ENCODE peak calls at places on chromosomes 6 and 20, in five cellular contexts. E, B, Y, T and O are unnamed samples.
A peak's percentile ranks its signal among the peaks of the same experiment; 100 is the strongest.

GRCh38 chr20:9228774-9229450 is 160.0 kb downstream of the PLCB4 start:
- DNase-seq in B (no peak), T (no peak), Y (no peak), E (no peak), O (no peak)

GRCh38 chr20:45017859-45018258 is 51.5 kb downstream of the STK4 start:
- DNase-seq in Y (no peak), B (no peak), T (no peak), E (no peak), O (no peak)

GRCh38 chr6:111750753-111751684 is 122.2 kb downstream of the FYN start:
- DNase-seq in B (peak; percentile 87), T (peak; percentile 92), Y (no peak), E (no peak), O (no peak)

GRCh38 chr20:59772373-59772705 is 161.1 kb downstream of the SYCP2 start:
- DNase-seq in Y (no peak), T (no peak), B (peak; percentile 26), E (no peak), O (no peak)

GRCh38 chr6:124131259-124131658 is 327.6 kb downstream of the NKAIN2 start:
- DNase-seq in B (no peak), T (no peak), Y (no peak), E (no peak), O (no peak)

GRCh38 chr6:47137073-47137472 is 94.9 kb upstream of the ADGRF1 start:
- DNase-seq in T (no peak), B (no peak), E (no peak), Y (no peak), O (no peak)

GRCh38 chr6:135748189-135748588 is 103.3 kb upstream of the PDE7B start:
- DNase-seq in E (no peak), Y (no peak), B (no peak), T (no peak), O (no peak)

GRCh38 chr20:8144282-8145245 is 12.5 kb downstream of the PLCB1 start:
- DNase-seq in B (peak; percentile 49), T (peak; percentile 8), Y (no peak), E (no peak), O (no peak)

GRCh38 chr6:84764332-84765049 is at the start of gene TBX18:
- DNase-seq in Y (peak; percentile 98), B (peak; percentile 87), E (peak; percentile 98), T (peak; percentile 98), O (peak; percentile 61)

GRCh38 chr6:159640722-159641482 is 52.1 kb downstream of the SOD2 start:
- DNase-seq in B (no peak), E (no peak), Y (no peak), T (no peak), O (no peak)

GRCh38 chr20:51608060-51608459 is 65.5 kb upstream of the NFATC2 start:
- DNase-seq in T (no peak), E (no peak), Y (no peak), B (no peak), O (no peak)

GRCh38 chr6:152316024-152316423 is 321.1 kb downstream of the SYNE1 start:
- DNase-seq in B (no peak), E (no peak), T (no peak), Y (peak; percentile 69), O (peak; percentile 52)

GRCh38 chr6:139581485-139581865 is 207.0 kb upstream of the CITED2 start:
- DNase-seq in Y (no peak), E (no peak), B (no peak), T (no peak), O (no peak)
- TF ChIP-seq CTCF in Y (no peak), E (no peak), B (no peak), T (no peak), O (no peak)

GRCh38 chr6:46025573-46025972 is 9.9 kb upstream of the CLIC5 start:
- DNase-seq in T (no peak), E (no peak), B (no peak), Y (no peak), O (no peak)

GRCh38 chr6:46026307-46026706 is 10.6 kb upstream of the CLIC5 start:
- DNase-seq in B (no peak), T (no peak), E (no peak), Y (no peak), O (no peak)

GRCh38 chr6:46023216-46023915 is 7.7 kb upstream of the CLIC5 start:
- DNase-seq in B (no peak), E (no peak), Y (peak; percentile 55), T (no peak), O (no peak)

GRCh38 chr6:46024122-46024769 is 8.6 kb upstream of the CLIC5 start:
- DNase-seq in B (no peak), T (no peak), E (no peak), Y (no peak), O (no peak)

GRCh38 chr6:46022110-46022948 is 6.7 kb upstream of the CLIC5 start:
- DNase-seq in E (no peak), T (no peak), B (no peak), Y (no peak), O (no peak)
- TF ChIP-seq CTCF in E (no peak), T (no peak), B (no peak), Y (no peak), O (no peak)

DNA sequence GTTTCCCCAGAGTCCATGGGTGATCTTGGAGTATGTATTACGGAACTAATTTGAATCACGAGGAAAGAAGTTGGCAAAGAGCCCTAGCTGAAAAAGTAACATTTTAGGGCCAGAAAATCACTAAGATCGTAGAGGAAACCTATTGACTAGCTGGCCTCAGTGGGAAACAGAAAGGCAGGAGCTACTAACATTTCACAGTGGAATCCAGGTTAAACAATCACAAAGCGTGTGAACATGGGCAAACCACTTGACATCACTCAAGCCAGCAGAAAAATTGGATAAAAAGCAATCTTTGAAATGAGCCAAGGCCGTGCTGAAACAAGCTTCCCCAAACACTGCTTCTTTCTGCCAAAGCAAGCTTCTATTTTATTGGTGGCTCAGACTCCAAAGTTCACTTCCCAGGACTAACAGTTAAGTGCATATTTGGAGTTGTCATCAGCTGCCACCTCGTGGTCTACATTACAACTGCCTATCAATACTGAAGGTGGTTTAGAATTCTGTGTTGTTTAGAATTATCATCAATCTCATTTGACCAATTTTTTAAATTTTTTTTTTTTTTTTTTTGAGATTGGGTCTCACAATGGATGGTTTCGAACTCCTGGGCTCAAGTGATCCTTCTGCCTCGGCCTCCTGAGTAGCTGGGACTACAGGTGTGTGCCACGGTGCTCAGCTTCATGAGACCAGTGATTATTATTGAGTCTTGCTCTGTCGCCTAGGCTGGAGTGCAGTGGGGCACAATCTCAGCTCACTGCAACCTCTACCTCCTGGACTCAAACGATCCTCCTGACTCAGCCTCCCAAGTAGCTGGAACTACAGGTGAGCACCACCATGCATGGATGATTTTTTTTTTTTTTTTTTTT is 10.6 kb downstream of the RPS10 start:
- DNase-seq in Y (peak; percentile 75), B (peak; percentile 84), E (peak; percentile 82), T (peak; percentile 33), O (no peak)
- TF ChIP-seq CTCF in Y (peak; percentile 90), B (peak; percentile 98), E (peak; percentile 73), T (peak; percentile 28), O (peak; percentile 74)

GRCh38 chr6:53258774-53259155 is 90.0 kb downstream of the ELOVL5 start:
- DNase-seq in B (no peak), Y (no peak), E (no peak), T (no peak), O (no peak)
- TF ChIP-seq CTCF in B (no peak), Y (no peak), E (no peak), T (no peak), O (no peak)

GRCh38 chr6:44131880-44132279 is 4.5 kb downstream of the TMEM63B start:
- DNase-seq in Y (no peak), E (no peak), B (no peak), T (peak; percentile 47), O (no peak)

GRCh38 chr6:44126320-44127149 is 717 bp downstream of the MRPL14 start:
- DNase-seq in T (peak; percentile 81), B (peak; percentile 68), Y (peak; percentile 30), E (peak; percentile 84), O (peak; percentile 67)

GRCh38 chr6:44129841-44130322 is 2.5 kb downstream of the TMEM63B start:
- DNase-seq in T (no peak), B (no peak), Y (no peak), E (peak; percentile 96), O (no peak)

GRCh38 chr6:44127186-44128019 is at the start of the genes MRPL14 and TMEM63B:
- DNase-seq in E (peak; percentile 94), T (peak; percentile 90), Y (peak; percentile 74), B (peak; percentile 94), O (peak; percentile 91)

GRCh38 chr6:44128020-44128917 is 915 bp downstream of the TMEM63B start:
- DNase-seq in B (peak; percentile 58), T (peak; percentile 66), E (peak; percentile 76), Y (peak; percentile 28), O (peak; percentile 67)
- TF ChIP-seq CTCF in B (peak; percentile 35), T (peak; percentile 22), E (peak; percentile 39), Y (peak; percentile 43), O (no peak)

GRCh38 chr20:61252601-61253263 is 671 bp downstream of the CDH4 start:
- DNase-seq in B (no peak), Y (no peak), E (no peak), T (peak; percentile 13), O (no peak)
- TF ChIP-seq CTCF in B (no peak), Y (no peak), E (no peak), T (no peak), O (no peak)